ENCODE peak calls at places on chromosomes 16 and 17, in ten cellular contexts. One of them, this sample, is unnamed.

GRCh38 chr17:80678621-80679020 is 134.0 kb downstream of the RPTOR start:
- DNase-seq in right lobe of liver: no peak
- DNase-seq in tibial nerve: no peak
- DNase-seq in A549: no peak
- DNase-seq in ovary: no peak
- DNase-seq in adrenal gland: no peak
- DNase-seq in prostate gland: no peak
- DNase-seq in body of pancreas: no peak
- DNase-seq in uterus: no peak
- DNase-seq in H1: no peak
- DNase-seq in this sample: no peak

GRCh38 chr16:68111379-68111778 is 26.2 kb downstream of the NFATC3 start:
- DNase-seq in right lobe of liver: no peak
- DNase-seq in tibial nerve: no peak
- DNase-seq in A549: no peak
- DNase-seq in ovary: no peak
- DNase-seq in adrenal gland: no peak
- DNase-seq in prostate gland: no peak
- DNase-seq in body of pancreas: no peak
- DNase-seq in uterus: no peak
- DNase-seq in H1: no peak
- DNase-seq in this sample: no peak

GRCh38 chr16:48812856-48813255 is 202.9 kb upstream of the N4BP1 start:
- DNase-seq in right lobe of liver: no peak
- DNase-seq in tibial nerve: no peak
- DNase-seq in A549: no peak
- DNase-seq in ovary: no peak
- DNase-seq in adrenal gland: no peak
- DNase-seq in prostate gland: no peak
- DNase-seq in body of pancreas: no peak
- DNase-seq in uterus: no peak
- DNase-seq in H1: no peak
- DNase-seq in this sample: no peak

GRCh38 chr16:3347586-3347985 is 8.1 kb upstream of the OR2C1 start:
- DNase-seq in right lobe of liver: no peak
- DNase-seq in tibial nerve: no peak
- DNase-seq in A549: no peak
- DNase-seq in ovary: no peak
- DNase-seq in adrenal gland: no peak
- DNase-seq in prostate gland: no peak
- DNase-seq in body of pancreas: no peak
- DNase-seq in uterus: no peak
- DNase-seq in H1: no peak
- DNase-seq in this sample: no peak

GRCh38 chr17:78163881-78164747 is 4.3 kb upstream of the SYNGR2 start:
- DNase-seq in right lobe of liver: no peak
- DNase-seq in tibial nerve: no peak
- DNase-seq in A549: no peak
- DNase-seq in ovary: no peak
- DNase-seq in adrenal gland: no peak
- DNase-seq in prostate gland: peak; percentile 58
- DNase-seq in body of pancreas: no peak
- DNase-seq in uterus: no peak
- DNase-seq in H1: no peak
- DNase-seq in this sample: no peak

GRCh38 chr17:37725601-37726146 is 19.2 kb downstream of the HNF1B start:
- DNase-seq in right lobe of liver: no peak
- DNase-seq in tibial nerve: no peak
- DNase-seq in A549: no peak
- DNase-seq in ovary: no peak
- DNase-seq in adrenal gland: no peak
- DNase-seq in prostate gland: no peak
- DNase-seq in body of pancreas: no peak
- DNase-seq in uterus: no peak
- DNase-seq in H1: no peak
- DNase-seq in this sample: no peak

GRCh38 chr17:29069526-29070041 is 26.6 kb downstream of the PIPOX start:
- DNase-seq in right lobe of liver: no peak
- DNase-seq in tibial nerve: no peak
- DNase-seq in A549: no peak
- DNase-seq in ovary: no peak
- DNase-seq in adrenal gland: no peak
- DNase-seq in prostate gland: no peak
- DNase-seq in body of pancreas: no peak
- DNase-seq in uterus: no peak
- DNase-seq in H1: no peak
- DNase-seq in this sample: no peak

GRCh38 chr16:49277766-49278566 is 3.7 kb downstream of the CBLN1 start:
- DNase-seq in right lobe of liver: no peak
- DNase-seq in tibial nerve: no peak
- DNase-seq in A549: no peak
- DNase-seq in ovary: no peak
- DNase-seq in adrenal gland: no peak
- DNase-seq in prostate gland: no peak
- DNase-seq in body of pancreas: no peak
- DNase-seq in uterus: no peak
- DNase-seq in H1: no peak
- DNase-seq in this sample: no peak

GRCh38 chr17:59837362-59838195 is 55.2 kb downstream of the TUBD1 start:
- DNase-seq in right lobe of liver: no peak
- DNase-seq in tibial nerve: no peak
- DNase-seq in A549: peak; percentile 100
- DNase-seq in ovary: peak; percentile 59
- DNase-seq in adrenal gland: peak; percentile 86
- DNase-seq in prostate gland: peak; percentile 92
- DNase-seq in body of pancreas: peak; percentile 88
- DNase-seq in uterus: peak; percentile 89
- DNase-seq in H1: no peak
- DNase-seq in this sample: peak; percentile 53

GRCh38 chr16:28846933-28847273 is 755 bp upstream of the TUFM start:
- DNase-seq in right lobe of liver: no peak
- DNase-seq in tibial nerve: no peak
- DNase-seq in A549: no peak
- DNase-seq in ovary: peak; percentile 19
- DNase-seq in adrenal gland: no peak
- DNase-seq in prostate gland: no peak
- DNase-seq in body of pancreas: no peak
- DNase-seq in uterus: no peak
- DNase-seq in H1: no peak
- DNase-seq in this sample: no peak

GRCh38 chr16:87431926-87432325 is 39.8 kb downstream of the MAP1LC3B start:
- DNase-seq in right lobe of liver: no peak
- DNase-seq in tibial nerve: no peak
- DNase-seq in A549: no peak
- DNase-seq in ovary: no peak
- DNase-seq in adrenal gland: peak; percentile 89
- DNase-seq in prostate gland: no peak
- DNase-seq in body of pancreas: no peak
- DNase-seq in uterus: no peak
- DNase-seq in H1: no peak
- DNase-seq in this sample: no peak

GRCh38 chr16:53434436-53435065 is at the start of gene RBL2:
- DNase-seq in right lobe of liver: peak; percentile 87
- DNase-seq in tibial nerve: peak; percentile 58
- DNase-seq in A549: peak; percentile 89
- DNase-seq in ovary: no peak
- DNase-seq in adrenal gland: peak; percentile 65
- DNase-seq in prostate gland: peak; percentile 80
- DNase-seq in body of pancreas: peak; percentile 87
- DNase-seq in uterus: peak; percentile 24
- DNase-seq in H1: no peak
- DNase-seq in this sample: no peak

GRCh38 chr16:30914849-30915248 is 8.5 kb upstream of the FBXL19 start:
- DNase-seq in right lobe of liver: no peak
- DNase-seq in tibial nerve: no peak
- DNase-seq in A549: no peak
- DNase-seq in ovary: no peak
- DNase-seq in adrenal gland: no peak
- DNase-seq in prostate gland: no peak
- DNase-seq in body of pancreas: no peak
- DNase-seq in uterus: no peak
- DNase-seq in H1: no peak
- DNase-seq in this sample: no peak

GRCh38 chr16:56356276-56357241 is 68.8 kb downstream of the AMFR start:
- DNase-seq in right lobe of liver: peak; percentile 86
- DNase-seq in tibial nerve: peak; percentile 67
- DNase-seq in A549: peak; percentile 85
- DNase-seq in ovary: peak; percentile 72
- DNase-seq in adrenal gland: peak; percentile 94
- DNase-seq in prostate gland: peak; percentile 72
- DNase-seq in body of pancreas: peak; percentile 79
- DNase-seq in uterus: peak; percentile 73
- DNase-seq in H1: peak; percentile 75
- DNase-seq in this sample: peak; percentile 22

GRCh38 chr16:55663770-55664677 is 8.2 kb downstream of the SLC6A2 start:
- DNase-seq in right lobe of liver: no peak
- DNase-seq in tibial nerve: no peak
- DNase-seq in A549: no peak
- DNase-seq in ovary: no peak
- DNase-seq in adrenal gland: no peak
- DNase-seq in prostate gland: no peak
- DNase-seq in body of pancreas: no peak
- DNase-seq in uterus: no peak
- DNase-seq in H1: no peak
- DNase-seq in this sample: no peak

GRCh38 chr17:62761884-62762283 is 46.2 kb downstream of the MARCHF10 start:
- DNase-seq in right lobe of liver: no peak
- DNase-seq in tibial nerve: no peak
- DNase-seq in A549: no peak
- DNase-seq in ovary: no peak
- DNase-seq in adrenal gland: peak; percentile 11
- DNase-seq in prostate gland: no peak
- DNase-seq in body of pancreas: no peak
- DNase-seq in uterus: no peak
- DNase-seq in H1: peak; percentile 92
- DNase-seq in this sample: no peak

DNA sequence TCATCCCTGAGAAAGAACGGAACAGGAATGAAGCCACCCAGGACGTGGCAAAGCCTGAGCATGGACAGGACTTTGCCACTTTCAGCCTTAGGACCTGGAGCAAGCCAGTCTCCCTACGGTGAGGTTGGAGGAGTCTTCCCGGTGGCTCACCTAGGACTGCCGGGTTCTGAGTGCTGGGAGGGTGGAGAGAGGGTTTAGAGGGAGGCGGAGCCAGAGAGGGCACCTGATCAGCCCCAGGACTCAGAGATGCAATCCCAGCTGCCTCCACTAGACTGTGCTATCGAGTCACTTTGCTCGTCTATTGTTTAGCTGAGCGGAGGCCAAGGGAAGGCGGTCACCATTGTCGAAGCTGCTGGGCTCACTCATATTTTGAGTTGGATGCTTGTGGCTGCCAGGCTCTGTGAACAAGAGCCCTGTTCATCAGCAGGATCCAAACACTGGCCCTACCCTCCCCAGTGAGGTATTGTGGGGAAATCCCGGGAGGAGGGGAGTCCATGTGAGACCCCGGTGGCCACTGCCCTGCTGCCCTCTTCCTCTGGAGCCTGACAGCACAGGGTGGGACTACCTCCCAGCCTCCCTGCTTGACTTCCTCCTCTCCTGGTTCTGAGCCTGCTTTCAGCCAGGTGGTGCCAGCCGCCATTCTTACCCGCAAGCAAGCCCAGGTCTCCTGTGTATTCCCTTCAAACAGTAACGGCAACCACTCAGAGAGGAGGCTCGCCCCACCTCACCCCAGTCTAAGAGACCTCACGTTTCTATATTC is 7.0 kb downstream of the KRT14 start:
- DNase-seq in right lobe of liver: peak; percentile 38
- DNase-seq in tibial nerve: peak; percentile 64
- DNase-seq in A549: peak; percentile 87
- DNase-seq in ovary: peak; percentile 47
- DNase-seq in adrenal gland: peak; percentile 95
- DNase-seq in prostate gland: peak; percentile 92
- DNase-seq in body of pancreas: peak; percentile 92
- DNase-seq in uterus: peak; percentile 51
- DNase-seq in H1: peak; percentile 78
- DNase-seq in this sample: no peak
- TF ChIP-seq POLR2A in right lobe of liver: no peak
- TF ChIP-seq POLR2A in tibial nerve: no peak
- TF ChIP-seq POLR2A in A549: no peak
- TF ChIP-seq POLR2A in ovary: no peak
- TF ChIP-seq POLR2A in adrenal gland: no peak
- TF ChIP-seq POLR2A in prostate gland: peak; percentile 74
- TF ChIP-seq POLR2A in body of pancreas: peak; percentile 38
- TF ChIP-seq POLR2A in uterus: no peak
- TF ChIP-seq POLR2A in H1: no peak
- TF ChIP-seq POLR2A in this sample: no peak

DNA sequence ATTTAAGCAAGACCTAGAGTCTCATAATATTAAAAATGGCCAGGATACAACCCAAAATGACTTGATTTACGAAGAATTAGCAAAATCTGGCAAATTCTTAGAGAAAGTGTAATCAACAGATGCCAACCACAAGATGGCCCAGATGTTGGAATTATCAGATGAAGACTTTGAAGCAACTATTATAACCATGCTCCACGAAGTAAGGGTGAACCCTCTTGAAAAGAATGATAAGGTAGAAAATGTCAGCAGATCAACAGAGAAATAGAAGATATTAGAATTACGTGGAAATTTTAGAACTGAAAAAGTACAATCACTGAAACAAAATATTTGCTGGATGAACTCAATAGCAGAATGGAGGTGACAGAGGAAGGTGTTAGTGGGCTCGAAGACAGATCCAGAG is 50.1 kb upstream of the CLEC19A start:
- DNase-seq in right lobe of liver: no peak
- DNase-seq in tibial nerve: no peak
- DNase-seq in A549: no peak
- DNase-seq in ovary: no peak
- DNase-seq in adrenal gland: no peak
- DNase-seq in prostate gland: no peak
- DNase-seq in body of pancreas: no peak
- DNase-seq in uterus: no peak
- DNase-seq in H1: no peak
- DNase-seq in this sample: no peak
- H3K9me3 ChIP-seq in right lobe of liver: no peaks in the 10 kb centered on the region
- H3K9me3 ChIP-seq in tibial nerve: peaks cover 7% of the 10 kb centered on the region
- H3K9me3 ChIP-seq in A549: peaks cover 13% of the 10 kb centered on the region
- H3K9me3 ChIP-seq in ovary: peaks cover 15% of the 10 kb centered on the region
- H3K9me3 ChIP-seq in adrenal gland: no peaks in the 10 kb centered on the region
- H3K9me3 ChIP-seq in prostate gland: no peaks in the 10 kb centered on the region
- H3K9me3 ChIP-seq in body of pancreas: no peaks in the 10 kb centered on the region
- H3K9me3 ChIP-seq in uterus: no peaks in the 10 kb centered on the region
- H3K9me3 ChIP-seq in H1: peaks cover 16% of the 10 kb centered on the region
- H3K9me3 ChIP-seq in this sample: no peaks in the 10 kb centered on the region

GRCh38 chr17:39738568-39738901 is 797 bp downstream of the GRB7 start:
- DNase-seq in right lobe of liver: peak; percentile 64
- DNase-seq in tibial nerve: no peak
- DNase-seq in A549: peak; percentile 71
- DNase-seq in ovary: no peak
- DNase-seq in adrenal gland: no peak
- DNase-seq in prostate gland: peak; percentile 74
- DNase-seq in body of pancreas: peak; percentile 66
- DNase-seq in uterus: no peak
- DNase-seq in H1: no peak
- DNase-seq in this sample: no peak
- H3K4me3 ChIP-seq in right lobe of liver: peak overlapping the region; percentile 51
- H3K4me3 ChIP-seq in tibial nerve: peak overlapping the region; percentile 24
- H3K4me3 ChIP-seq in A549: peak overlapping the region; percentile 63
- H3K4me3 ChIP-seq in ovary: peak overlapping the region; percentile 11
- H3K4me3 ChIP-seq in adrenal gland: no peak overlapping the region
- H3K4me3 ChIP-seq in prostate gland: peak overlapping the region; percentile 53
- H3K4me3 ChIP-seq in body of pancreas: peak overlapping the region; percentile 64
- H3K4me3 ChIP-seq in uterus: peak overlapping the region; percentile 18
- H3K4me3 ChIP-seq in H1: peak overlapping the region; percentile 86
- H3K4me3 ChIP-seq in this sample: peak overlapping the region; percentile 53

GRCh38 chr17:45894022-45894784 is at the start of gene MAPT:
- DNase-seq in right lobe of liver: peak; percentile 92
- DNase-seq in tibial nerve: peak; percentile 57
- DNase-seq in A549: peak; percentile 97
- DNase-seq in ovary: peak; percentile 85
- DNase-seq in adrenal gland: peak; percentile 94
- DNase-seq in prostate gland: peak; percentile 87
- DNase-seq in body of pancreas: peak; percentile 93
- DNase-seq in uterus: peak; percentile 82
- DNase-seq in H1: peak; percentile 84
- DNase-seq in this sample: peak; percentile 8
- TF ChIP-seq POLR2A in right lobe of liver: peak; percentile 9
- TF ChIP-seq POLR2A in tibial nerve: peak; percentile 5
- TF ChIP-seq POLR2A in A549: peak; percentile 92
- TF ChIP-seq POLR2A in ovary: no peak
- TF ChIP-seq POLR2A in adrenal gland: no peak
- TF ChIP-seq POLR2A in prostate gland: peak; percentile 28
- TF ChIP-seq POLR2A in body of pancreas: peak; percentile 45
- TF ChIP-seq POLR2A in uterus: peak; percentile 42
- TF ChIP-seq POLR2A in H1: no peak
- TF ChIP-seq POLR2A in this sample: no peak

This sample was measured in esophagus squamous epithelium.